ENCODE peak calls at places on chromosomes 11 and 22, in ten cellular contexts. One of them, this sample, is unnamed.

GRCh38 chr11:101707477-101707876 is 123.7 kb upstream of the TRPC6 start:
- DNase-seq in CD8-positive, alpha-beta T cell: no peak
- DNase-seq in cardiac muscle cell: no peak
- DNase-seq in esophagus muscularis mucosa: no peak
- DNase-seq in thyroid gland: no peak
- DNase-seq in H1: no peak
- DNase-seq in brain microvascular endothelial cell: no peak
- DNase-seq in fibroblast of lung: no peak
- DNase-seq in body of pancreas: no peak
- DNase-seq in IMR-90: no peak
- DNase-seq in this sample: no peak

GRCh38 chr22:31852691-31853370 is 91.5 kb upstream of the YWHAH start:
- DNase-seq in CD8-positive, alpha-beta T cell: no peak
- DNase-seq in cardiac muscle cell: peak; percentile 11
- DNase-seq in esophagus muscularis mucosa: no peak
- DNase-seq in thyroid gland: no peak
- DNase-seq in H1: no peak
- DNase-seq in brain microvascular endothelial cell: peak; percentile 19
- DNase-seq in fibroblast of lung: peak; percentile 18
- DNase-seq in body of pancreas: no peak
- DNase-seq in IMR-90: peak; percentile 21
- DNase-seq in this sample: no peak

GRCh38 chr22:42443240-42444059 is 11.2 kb upstream of the NFAM1 start:
- DNase-seq in CD8-positive, alpha-beta T cell: no peak
- DNase-seq in cardiac muscle cell: peak; percentile 46
- DNase-seq in esophagus muscularis mucosa: no peak
- DNase-seq in thyroid gland: no peak
- DNase-seq in H1: no peak
- DNase-seq in brain microvascular endothelial cell: no peak
- DNase-seq in fibroblast of lung: no peak
- DNase-seq in body of pancreas: no peak
- DNase-seq in IMR-90: no peak
- DNase-seq in this sample: no peak

GRCh38 chr11:80596291-80596810 is 1155.5 kb upstream of the TENM4 start:
- DNase-seq in CD8-positive, alpha-beta T cell: no peak
- DNase-seq in cardiac muscle cell: no peak
- DNase-seq in esophagus muscularis mucosa: no peak
- DNase-seq in thyroid gland: no peak
- DNase-seq in H1: no peak
- DNase-seq in brain microvascular endothelial cell: peak; percentile 70
- DNase-seq in fibroblast of lung: peak; percentile 9
- DNase-seq in body of pancreas: no peak
- DNase-seq in IMR-90: peak; percentile 4
- DNase-seq in this sample: no peak

GRCh38 chr22:29265306-29265705 is 2.5 kb downstream of the RHBDD3 start:
- DNase-seq in CD8-positive, alpha-beta T cell: no peak
- DNase-seq in cardiac muscle cell: no peak
- DNase-seq in esophagus muscularis mucosa: no peak
- DNase-seq in thyroid gland: no peak
- DNase-seq in H1: no peak
- DNase-seq in brain microvascular endothelial cell: no peak
- DNase-seq in fibroblast of lung: no peak
- DNase-seq in body of pancreas: no peak
- DNase-seq in IMR-90: no peak
- DNase-seq in this sample: no peak

GRCh38 chr11:30244255-30244654 is 13.4 kb downstream of the FSHB start:
- DNase-seq in CD8-positive, alpha-beta T cell: no peak
- DNase-seq in cardiac muscle cell: peak; percentile 31
- DNase-seq in esophagus muscularis mucosa: no peak
- DNase-seq in thyroid gland: no peak
- DNase-seq in H1: no peak
- DNase-seq in brain microvascular endothelial cell: peak; percentile 55
- DNase-seq in fibroblast of lung: no peak
- DNase-seq in body of pancreas: no peak
- DNase-seq in IMR-90: peak; percentile 58
- DNase-seq in this sample: no peak

GRCh38 chr11:63970902-63971301 is 3.5 kb upstream of the COX8A start:
- DNase-seq in CD8-positive, alpha-beta T cell: no peak
- DNase-seq in cardiac muscle cell: no peak
- DNase-seq in esophagus muscularis mucosa: no peak
- DNase-seq in thyroid gland: no peak
- DNase-seq in H1: no peak
- DNase-seq in brain microvascular endothelial cell: no peak
- DNase-seq in fibroblast of lung: no peak
- DNase-seq in body of pancreas: no peak
- DNase-seq in IMR-90: no peak
- DNase-seq in this sample: no peak

GRCh38 chr11:119100246-119100959 is 1.2 kb downstream of the DPAGT1 start:
- DNase-seq in CD8-positive, alpha-beta T cell: no peak
- DNase-seq in cardiac muscle cell: peak; percentile 61
- DNase-seq in esophagus muscularis mucosa: no peak
- DNase-seq in thyroid gland: no peak
- DNase-seq in H1: no peak
- DNase-seq in brain microvascular endothelial cell: peak; percentile 34
- DNase-seq in fibroblast of lung: peak; percentile 60
- DNase-seq in body of pancreas: peak; percentile 40
- DNase-seq in IMR-90: peak; percentile 54
- DNase-seq in this sample: no peak

GRCh38 chr11:17596711-17597110 is 49.7 kb downstream of the OTOG start:
- DNase-seq in CD8-positive, alpha-beta T cell: no peak
- DNase-seq in cardiac muscle cell: no peak
- DNase-seq in esophagus muscularis mucosa: no peak
- DNase-seq in thyroid gland: no peak
- DNase-seq in H1: no peak
- DNase-seq in brain microvascular endothelial cell: no peak
- DNase-seq in fibroblast of lung: no peak
- DNase-seq in body of pancreas: peak; percentile 0
- DNase-seq in IMR-90: no peak
- DNase-seq in this sample: no peak

GRCh38 chr22:33470456-33470855 is 412.3 kb upstream of the SYN3 start:
- DNase-seq in CD8-positive, alpha-beta T cell: no peak
- DNase-seq in cardiac muscle cell: no peak
- DNase-seq in esophagus muscularis mucosa: no peak
- DNase-seq in thyroid gland: no peak
- DNase-seq in H1: no peak
- DNase-seq in brain microvascular endothelial cell: no peak
- DNase-seq in fibroblast of lung: no peak
- DNase-seq in body of pancreas: no peak
- DNase-seq in IMR-90: no peak
- DNase-seq in this sample: no peak

GRCh38 chr22:33465554-33465953 is 407.4 kb upstream of the SYN3 start:
- DNase-seq in CD8-positive, alpha-beta T cell: no peak
- DNase-seq in cardiac muscle cell: no peak
- DNase-seq in esophagus muscularis mucosa: no peak
- DNase-seq in thyroid gland: no peak
- DNase-seq in H1: no peak
- DNase-seq in brain microvascular endothelial cell: no peak
- DNase-seq in fibroblast of lung: no peak
- DNase-seq in body of pancreas: no peak
- DNase-seq in IMR-90: no peak
- DNase-seq in this sample: no peak

GRCh38 chr22:33464698-33465097 is 406.5 kb upstream of the SYN3 start:
- DNase-seq in CD8-positive, alpha-beta T cell: no peak
- DNase-seq in cardiac muscle cell: no peak
- DNase-seq in esophagus muscularis mucosa: no peak
- DNase-seq in thyroid gland: no peak
- DNase-seq in H1: no peak
- DNase-seq in brain microvascular endothelial cell: no peak
- DNase-seq in fibroblast of lung: no peak
- DNase-seq in body of pancreas: no peak
- DNase-seq in IMR-90: no peak
- DNase-seq in this sample: no peak

GRCh38 chr22:33467067-33467466 is 408.9 kb upstream of the SYN3 start:
- DNase-seq in CD8-positive, alpha-beta T cell: no peak
- DNase-seq in cardiac muscle cell: no peak
- DNase-seq in esophagus muscularis mucosa: no peak
- DNase-seq in thyroid gland: no peak
- DNase-seq in H1: no peak
- DNase-seq in brain microvascular endothelial cell: no peak
- DNase-seq in fibroblast of lung: no peak
- DNase-seq in body of pancreas: no peak
- DNase-seq in IMR-90: no peak
- DNase-seq in this sample: no peak

DNA sequence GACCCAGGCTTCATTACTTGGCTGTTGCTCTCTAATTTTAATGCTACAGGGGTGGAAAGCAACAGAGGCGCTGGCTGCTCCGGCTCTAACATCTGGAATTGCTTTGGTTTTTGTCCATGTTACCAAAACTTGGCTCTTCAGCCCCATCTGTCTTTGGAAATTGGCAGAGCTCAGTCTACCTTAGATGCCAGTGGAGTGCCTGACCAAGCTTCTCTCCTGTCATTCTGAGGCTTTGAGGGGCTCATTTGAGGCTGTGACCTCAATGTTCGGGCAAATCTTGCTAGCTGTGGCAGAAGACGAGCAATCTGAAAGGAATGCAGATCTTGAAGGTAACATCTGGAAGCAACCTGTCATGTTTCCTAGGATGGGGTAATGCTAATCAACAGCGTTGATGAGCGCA is 409.5 kb upstream of the SYN3 start:
- DNase-seq in CD8-positive, alpha-beta T cell: no peak
- DNase-seq in cardiac muscle cell: no peak
- DNase-seq in esophagus muscularis mucosa: no peak
- DNase-seq in thyroid gland: no peak
- DNase-seq in H1: no peak
- DNase-seq in brain microvascular endothelial cell: no peak
- DNase-seq in fibroblast of lung: no peak
- DNase-seq in body of pancreas: no peak
- DNase-seq in IMR-90: no peak
- DNase-seq in this sample: no peak
- TF ChIP-seq CTCF in CD8-positive, alpha-beta T cell: no peak
- TF ChIP-seq CTCF in cardiac muscle cell: peak; percentile 7
- TF ChIP-seq CTCF in esophagus muscularis mucosa: no peak
- TF ChIP-seq CTCF in thyroid gland: no peak
- TF ChIP-seq CTCF in H1: peak; percentile 31
- TF ChIP-seq CTCF in brain microvascular endothelial cell: peak; percentile 51
- TF ChIP-seq CTCF in fibroblast of lung: no peak
- TF ChIP-seq CTCF in body of pancreas: no peak
- TF ChIP-seq CTCF in IMR-90: peak; percentile 10
- TF ChIP-seq CTCF in this sample: no peak

DNA sequence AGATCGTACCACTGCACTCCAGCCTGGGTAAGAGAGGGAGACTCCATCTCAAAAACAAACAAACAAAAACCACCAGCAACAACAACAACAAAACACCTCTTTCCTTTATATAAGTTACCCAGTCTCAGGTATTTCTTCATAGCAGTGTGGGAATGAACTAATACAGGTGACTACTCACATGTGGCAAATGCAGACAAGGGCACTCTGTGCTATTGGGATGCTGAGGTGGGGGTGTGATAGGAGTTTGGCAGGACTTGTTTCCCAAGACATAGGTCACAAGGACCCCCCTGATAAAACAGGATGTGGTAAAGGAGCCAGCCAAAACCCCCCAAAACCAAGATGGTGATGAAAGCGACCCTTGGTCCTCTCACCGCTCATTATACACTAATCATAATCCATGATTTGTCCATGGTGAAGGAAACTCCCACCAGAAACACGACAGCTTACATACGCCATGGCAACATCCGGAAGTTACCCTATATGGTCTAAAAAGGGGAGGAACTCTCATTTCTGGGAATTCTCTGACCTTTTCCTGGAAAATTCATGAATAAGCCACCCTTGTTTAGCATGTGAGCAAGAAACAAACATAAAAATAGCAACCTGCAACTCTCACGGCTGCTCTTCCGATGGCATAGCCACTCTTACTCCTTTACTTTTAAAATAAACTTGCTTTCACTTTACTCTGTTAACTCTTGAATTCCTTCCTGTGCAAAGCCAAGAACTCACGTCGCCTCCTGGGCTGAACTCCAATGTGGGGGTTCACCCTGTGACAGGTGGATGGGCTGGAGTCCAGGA is 18.8 kb upstream of the INCENP start:
- DNase-seq in CD8-positive, alpha-beta T cell: no peak
- DNase-seq in cardiac muscle cell: peak; percentile 90
- DNase-seq in esophagus muscularis mucosa: no peak
- DNase-seq in thyroid gland: no peak
- DNase-seq in H1: no peak
- DNase-seq in brain microvascular endothelial cell: no peak
- DNase-seq in fibroblast of lung: peak; percentile 86
- DNase-seq in body of pancreas: peak; percentile 48
- DNase-seq in IMR-90: peak; percentile 61
- DNase-seq in this sample: no peak
- H3K27ac ChIP-seq in CD8-positive, alpha-beta T cell: peak overlapping the region; percentile 38
- H3K27ac ChIP-seq in cardiac muscle cell: no peak overlapping the region
- H3K27ac ChIP-seq in esophagus muscularis mucosa: peak overlapping the region; percentile 61
- H3K27ac ChIP-seq in thyroid gland: peak overlapping the region; percentile 62
- H3K27ac ChIP-seq in H1: no peak overlapping the region
- H3K27ac ChIP-seq in brain microvascular endothelial cell: no peak overlapping the region
- H3K27ac ChIP-seq in fibroblast of lung: peak overlapping the region; percentile 84
- H3K27ac ChIP-seq in body of pancreas: no peak overlapping the region
- H3K27ac ChIP-seq in IMR-90: peak overlapping the region; percentile 54
- H3K27ac ChIP-seq in this sample: peak overlapping the region; percentile 21

DNA sequence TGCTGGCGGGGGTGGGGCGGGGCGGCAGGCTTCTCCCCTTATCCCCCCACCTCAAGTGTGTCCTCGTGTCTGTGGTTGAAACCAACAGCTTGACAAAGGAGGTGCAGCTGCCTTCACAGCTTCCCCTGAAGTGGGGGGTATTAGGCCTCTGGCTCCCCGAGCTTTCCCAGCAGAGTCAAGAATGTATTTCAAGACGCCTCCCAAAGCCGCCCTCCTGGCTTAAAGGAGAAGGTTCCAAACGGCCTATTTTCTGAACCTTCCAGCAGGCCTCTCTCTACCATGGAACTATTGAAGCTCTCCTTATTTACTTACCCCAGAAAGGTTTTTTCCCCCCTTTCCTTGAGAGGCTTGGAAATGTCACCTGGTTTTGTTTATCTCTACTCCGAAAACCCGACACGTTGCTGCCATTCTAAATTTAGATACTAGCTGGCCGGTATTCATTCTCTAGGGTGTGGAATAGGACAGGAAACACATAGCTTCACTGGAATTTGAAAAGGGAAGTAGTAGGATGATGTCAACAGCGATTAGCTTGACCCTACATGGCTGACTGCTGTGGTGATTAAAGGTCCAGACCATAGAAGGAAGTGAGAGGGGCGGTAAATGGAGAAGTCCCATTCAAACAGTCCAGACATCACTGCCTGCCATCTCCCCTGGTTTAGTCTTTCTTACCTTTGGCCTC is 663 bp upstream of the PICALM start:
- DNase-seq in CD8-positive, alpha-beta T cell: no peak
- DNase-seq in cardiac muscle cell: peak; percentile 94
- DNase-seq in esophagus muscularis mucosa: no peak
- DNase-seq in thyroid gland: no peak
- DNase-seq in H1: no peak
- DNase-seq in brain microvascular endothelial cell: peak; percentile 94
- DNase-seq in fibroblast of lung: peak; percentile 88
- DNase-seq in body of pancreas: peak; percentile 65
- DNase-seq in IMR-90: peak; percentile 97
- DNase-seq in this sample: no peak
- TF ChIP-seq CTCF in CD8-positive, alpha-beta T cell: no peak
- TF ChIP-seq CTCF in cardiac muscle cell: no peak
- TF ChIP-seq CTCF in esophagus muscularis mucosa: no peak
- TF ChIP-seq CTCF in thyroid gland: no peak
- TF ChIP-seq CTCF in H1: no peak
- TF ChIP-seq CTCF in brain microvascular endothelial cell: no peak
- TF ChIP-seq CTCF in fibroblast of lung: no peak
- TF ChIP-seq CTCF in body of pancreas: no peak
- TF ChIP-seq CTCF in IMR-90: no peak
- TF ChIP-seq CTCF in this sample: no peak

DNA sequence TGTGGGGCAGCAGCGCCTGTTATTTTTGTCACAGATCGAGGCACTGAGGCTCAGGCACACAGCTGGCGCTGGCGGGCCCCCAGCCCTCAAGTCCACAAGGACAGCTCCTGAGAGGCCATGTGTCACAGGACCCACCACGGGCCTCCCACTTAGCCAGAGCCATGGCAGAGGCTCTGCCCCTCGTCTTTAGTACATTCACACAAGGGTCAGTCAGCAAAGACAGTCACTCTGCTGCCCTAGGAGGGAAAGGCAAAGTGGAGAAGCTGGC is 29.1 kb downstream of the GNAZ start:
- DNase-seq in CD8-positive, alpha-beta T cell: no peak
- DNase-seq in cardiac muscle cell: no peak
- DNase-seq in esophagus muscularis mucosa: no peak
- DNase-seq in thyroid gland: no peak
- DNase-seq in H1: no peak
- DNase-seq in brain microvascular endothelial cell: no peak
- DNase-seq in fibroblast of lung: no peak
- DNase-seq in body of pancreas: no peak
- DNase-seq in IMR-90: no peak
- DNase-seq in this sample: no peak
- H3K27ac ChIP-seq in CD8-positive, alpha-beta T cell: no peak overlapping the region
- H3K27ac ChIP-seq in cardiac muscle cell: no peak overlapping the region
- H3K27ac ChIP-seq in esophagus muscularis mucosa: peak overlapping the region; percentile 81
- H3K27ac ChIP-seq in thyroid gland: peak overlapping the region; percentile 90
- H3K27ac ChIP-seq in H1: no peak overlapping the region
- H3K27ac ChIP-seq in brain microvascular endothelial cell: no peak overlapping the region
- H3K27ac ChIP-seq in fibroblast of lung: no peak overlapping the region
- H3K27ac ChIP-seq in body of pancreas: peak overlapping the region; percentile 62
- H3K27ac ChIP-seq in IMR-90: no peak overlapping the region
- H3K27ac ChIP-seq in this sample: no peak overlapping the region